ENCODE peak calls at places on chromosomes 16 and 17, in four cellular contexts. One of them, this sample, is unnamed.

GRCh38 chr17:19753661-19754463 is 5.8 kb upstream of the ALDH3A1 start:
- DNase-seq in psoas muscle: peak; percentile 68
- DNase-seq in testis: no peak
- DNase-seq in CD8-positive, alpha-beta memory T cell: no peak
- DNase-seq in this sample: no peak

GRCh38 chr16:28603381-28604185 is 6.3 kb downstream of the SULT1A1 start:
- DNase-seq in psoas muscle: no peak
- DNase-seq in CD8-positive, alpha-beta memory T cell: no peak
- DNase-seq in testis: no peak
- DNase-seq in this sample: peak; percentile 80

GRCh38 chr17:80427366-80428282 is 12.7 kb downstream of the ENDOV start:
- DNase-seq in psoas muscle: no peak
- DNase-seq in CD8-positive, alpha-beta memory T cell: no peak
- DNase-seq in testis: no peak
- DNase-seq in this sample: no peak

GRCh38 chr17:43388198-43389021 is 10.4 kb upstream of the ARL4D start:
- DNase-seq in psoas muscle: peak; percentile 93
- DNase-seq in CD8-positive, alpha-beta memory T cell: peak; percentile 83
- DNase-seq in testis: peak; percentile 95
- DNase-seq in this sample: peak; percentile 91

GRCh38 chr17:19727466-19728113 is 11.2 kb upstream of the SLC47A2 start:
- DNase-seq in psoas muscle: peak; percentile 68
- DNase-seq in testis: peak; percentile 85
- DNase-seq in CD8-positive, alpha-beta memory T cell: no peak
- DNase-seq in this sample: peak; percentile 50

GRCh38 chr17:2086306-2086705 is 31.4 kb downstream of the HIC1 start:
- DNase-seq in testis: no peak
- DNase-seq in psoas muscle: no peak
- DNase-seq in CD8-positive, alpha-beta memory T cell: no peak
- DNase-seq in this sample: no peak

GRCh38 chr16:54934536-54935410 is 4.1 kb downstream of the IRX5 start:
- DNase-seq in testis: no peak
- DNase-seq in CD8-positive, alpha-beta memory T cell: no peak
- DNase-seq in psoas muscle: no peak
- DNase-seq in this sample: no peak

GRCh38 chr16:75494696-75495601 is at the start of gene CHST6:
- DNase-seq in testis: peak; percentile 63
- DNase-seq in CD8-positive, alpha-beta memory T cell: peak; percentile 6
- DNase-seq in psoas muscle: peak; percentile 33
- DNase-seq in this sample: peak; percentile 60

GRCh38 chr17:73782641-73783381 is 138.6 kb upstream of the SDK2 start:
- DNase-seq in psoas muscle: no peak
- DNase-seq in testis: no peak
- DNase-seq in CD8-positive, alpha-beta memory T cell: no peak
- DNase-seq in this sample: no peak

GRCh38 chr17:5581655-5582054 is 2.7 kb downstream of the NLRP1 start:
- DNase-seq in CD8-positive, alpha-beta memory T cell: no peak
- DNase-seq in psoas muscle: no peak
- DNase-seq in testis: no peak
- DNase-seq in this sample: no peak

GRCh38 chr16:31713945-31714898 is 159.4 kb upstream of the ZNF267 start:
- DNase-seq in psoas muscle: no peak
- DNase-seq in CD8-positive, alpha-beta memory T cell: no peak
- DNase-seq in testis: no peak
- DNase-seq in this sample: peak; percentile 41

GRCh38 chr16:6684076-6684673 is 648.5 kb upstream of the RBFOX1 start:
- DNase-seq in psoas muscle: no peak
- DNase-seq in CD8-positive, alpha-beta memory T cell: no peak
- DNase-seq in testis: peak; percentile 25
- DNase-seq in this sample: no peak

GRCh38 chr17:55212880-55213279 is 51.9 kb upstream of the HLF start:
- DNase-seq in CD8-positive, alpha-beta memory T cell: no peak
- DNase-seq in psoas muscle: no peak
- DNase-seq in testis: no peak
- DNase-seq in this sample: no peak

GRCh38 chr17:37519241-37519985 is 29.7 kb downstream of the DUSP14 start:
- DNase-seq in testis: no peak
- DNase-seq in psoas muscle: no peak
- DNase-seq in CD8-positive, alpha-beta memory T cell: no peak
- DNase-seq in this sample: no peak

GRCh38 chr17:15944720-15945492 is at the start of gene ADORA2B:
- DNase-seq in psoas muscle: peak; percentile 66
- DNase-seq in CD8-positive, alpha-beta memory T cell: no peak
- DNase-seq in testis: peak; percentile 54
- DNase-seq in this sample: peak; percentile 68

GRCh38 chr17:44383363-44383762 is 6.1 kb downstream of the ITGA2B start:
- DNase-seq in CD8-positive, alpha-beta memory T cell: no peak
- DNase-seq in testis: no peak
- DNase-seq in psoas muscle: no peak
- DNase-seq in this sample: no peak

GRCh38 chr16:84498859-84499620 is 5.4 kb downstream of the MEAK7 start:
- DNase-seq in testis: no peak
- DNase-seq in psoas muscle: no peak
- DNase-seq in CD8-positive, alpha-beta memory T cell: no peak
- DNase-seq in this sample: no peak

GRCh38 chr16:10547708-10548107 is 32.7 kb downstream of the EMP2 start:
- DNase-seq in testis: no peak
- DNase-seq in psoas muscle: no peak
- DNase-seq in CD8-positive, alpha-beta memory T cell: no peak
- DNase-seq in this sample: no peak

GRCh38 chr16:73949574-73950348 is 346.9 kb upstream of the PSMD7 start:
- DNase-seq in CD8-positive, alpha-beta memory T cell: no peak
- DNase-seq in testis: no peak
- DNase-seq in psoas muscle: no peak
- DNase-seq in this sample: no peak

GRCh38 chr17:16046966-16047365 is 47.3 kb downstream of the TTC19 start:
- DNase-seq in CD8-positive, alpha-beta memory T cell: no peak
- DNase-seq in psoas muscle: no peak
- DNase-seq in testis: no peak
- DNase-seq in this sample: no peak

DNA sequence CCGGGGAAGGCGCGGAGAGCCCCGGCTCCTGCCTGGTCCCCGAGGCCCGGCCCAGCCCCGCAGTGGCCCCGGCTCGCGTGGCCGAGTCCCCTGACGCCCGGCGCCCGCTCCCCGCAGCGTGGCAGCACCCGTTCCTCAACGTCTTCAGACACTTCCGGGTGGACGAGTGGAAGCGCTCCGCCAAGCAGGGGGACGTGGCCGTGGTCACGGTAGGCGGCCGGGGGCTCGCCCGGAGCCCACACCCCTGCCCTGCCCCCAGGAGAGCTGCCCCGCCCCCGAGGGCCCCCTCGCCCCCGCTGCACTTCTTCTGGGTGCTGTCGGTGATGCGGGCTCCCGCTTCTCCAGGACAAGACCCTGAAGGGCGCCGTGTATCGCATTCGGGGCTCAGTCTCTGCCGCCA is 481 bp downstream of the WDR90 start:
- DNase-seq in psoas muscle: no peak
- DNase-seq in CD8-positive, alpha-beta memory T cell: no peak
- DNase-seq in testis: no peak
- DNase-seq in this sample: no peak
- H3K27ac ChIP-seq in psoas muscle: peak overlapping the region; percentile 93
- H3K27ac ChIP-seq in CD8-positive, alpha-beta memory T cell: no peak overlapping the region
- H3K27ac ChIP-seq in testis: no peak overlapping the region
- H3K27ac ChIP-seq in this sample: peak overlapping the region; percentile 74

GRCh38 chr17:79086609-79087427 is 12.2 kb downstream of the ENGASE start:
- DNase-seq in psoas muscle: no peak
- DNase-seq in CD8-positive, alpha-beta memory T cell: no peak
- DNase-seq in testis: no peak
- DNase-seq in this sample: no peak
- H3K36me3 ChIP-seq in psoas muscle: peaks cover 55% of the 10 kb centered on the region
- H3K36me3 ChIP-seq in CD8-positive, alpha-beta memory T cell: no peaks in the 10 kb centered on the region
- H3K36me3 ChIP-seq in testis: no peaks in the 10 kb centered on the region
- H3K36me3 ChIP-seq in this sample: no peaks in the 10 kb centered on the region

GRCh38 chr17:82343560-82343959 is 10.0 kb upstream of the SECTM1 start:
- DNase-seq in testis: no peak
- DNase-seq in psoas muscle: no peak
- DNase-seq in CD8-positive, alpha-beta memory T cell: no peak
- DNase-seq in this sample: no peak
- H3K27ac ChIP-seq in testis: no peak overlapping the region
- H3K27ac ChIP-seq in psoas muscle: no peak overlapping the region
- H3K27ac ChIP-seq in CD8-positive, alpha-beta memory T cell: peak overlapping the region; percentile 1
- H3K27ac ChIP-seq in this sample: no peak overlapping the region

GRCh38 chr17:8487130-8487645 is 51.5 kb downstream of the NDEL1 start:
- DNase-seq in testis: no peak
- DNase-seq in psoas muscle: no peak
- DNase-seq in CD8-positive, alpha-beta memory T cell: no peak
- DNase-seq in this sample: no peak
- H3K36me3 ChIP-seq in testis: no peaks in the 10 kb centered on the region
- H3K36me3 ChIP-seq in psoas muscle: peaks cover 10% of the 10 kb centered on the region
- H3K36me3 ChIP-seq in CD8-positive, alpha-beta memory T cell: peaks cover under 1% of the 10 kb centered on the region
- H3K36me3 ChIP-seq in this sample: no peaks in the 10 kb centered on the region

DNA sequence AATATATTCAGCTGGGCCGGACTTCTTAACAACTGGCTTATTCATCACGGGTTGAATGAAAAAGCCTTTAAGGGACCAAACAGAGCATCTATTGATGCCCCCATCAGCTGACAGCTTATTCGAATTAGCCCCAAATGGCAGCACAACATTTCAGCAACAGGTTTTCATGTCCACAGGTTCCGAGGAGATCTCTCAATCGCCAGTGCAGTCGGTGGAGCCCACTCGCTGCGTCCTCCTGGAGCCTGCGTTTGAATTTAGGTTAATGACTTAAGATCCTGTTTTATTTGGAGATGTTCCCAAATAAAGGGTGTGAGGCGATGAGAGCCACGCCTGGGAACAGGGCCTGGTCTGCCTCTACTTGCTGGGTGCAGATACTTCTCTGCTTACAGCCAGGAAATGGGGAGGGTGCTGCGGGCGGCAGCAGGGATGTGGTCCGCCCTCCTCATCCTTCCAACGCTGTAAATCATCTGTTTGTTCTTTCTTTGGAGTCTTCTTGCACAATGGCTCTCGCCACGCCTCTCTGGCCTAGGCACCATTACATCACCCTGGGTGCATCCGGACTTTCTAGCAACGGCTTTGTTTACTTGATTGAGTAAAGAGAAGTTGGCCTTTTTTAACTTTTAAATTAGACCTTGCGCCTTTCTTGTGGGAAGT is 22.6 kb downstream of the NDE1 start:
- DNase-seq in testis: peak; percentile 89
- DNase-seq in CD8-positive, alpha-beta memory T cell: peak; percentile 38
- DNase-seq in psoas muscle: peak; percentile 91
- DNase-seq in this sample: peak; percentile 24
- H3K27ac ChIP-seq in testis: peak overlapping the region; percentile 69
- H3K27ac ChIP-seq in CD8-positive, alpha-beta memory T cell: peak overlapping the region; percentile 54
- H3K27ac ChIP-seq in psoas muscle: peak overlapping the region; percentile 78
- H3K27ac ChIP-seq in this sample: peak overlapping the region; percentile 49

DNA sequence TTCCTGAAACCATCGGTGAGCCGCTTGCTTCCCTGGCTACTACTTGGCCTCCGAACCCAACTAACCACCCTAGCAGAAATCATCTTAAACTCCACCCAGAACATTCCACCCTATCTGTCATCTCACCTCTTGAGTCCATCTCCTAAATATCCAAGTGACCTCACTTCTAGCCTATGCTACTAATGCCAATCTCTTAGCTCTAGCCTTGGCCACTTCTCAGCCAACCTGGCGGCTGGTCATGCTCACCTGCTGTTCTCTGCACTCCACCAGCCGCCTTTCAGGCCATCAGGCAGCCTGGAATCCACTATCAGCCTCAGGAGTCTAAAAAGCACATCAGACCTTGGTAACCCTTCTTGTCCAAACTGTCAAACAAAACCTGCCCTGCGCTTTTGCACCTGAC is 11.9 kb upstream of the CYTH1 start:
- DNase-seq in CD8-positive, alpha-beta memory T cell: no peak
- DNase-seq in testis: no peak
- DNase-seq in psoas muscle: no peak
- DNase-seq in this sample: no peak
- H3K36me3 ChIP-seq in CD8-positive, alpha-beta memory T cell: peaks cover 46% of the 10 kb centered on the region
- H3K36me3 ChIP-seq in testis: no peaks in the 10 kb centered on the region
- H3K36me3 ChIP-seq in psoas muscle: peaks cover 40% of the 10 kb centered on the region
- H3K36me3 ChIP-seq in this sample: peaks cover 24% of the 10 kb centered on the region

GRCh38 chr16:64841071-64841470 is 280.8 kb downstream of the CDH11 start:
- DNase-seq in testis: no peak
- DNase-seq in psoas muscle: no peak
- DNase-seq in CD8-positive, alpha-beta memory T cell: no peak
- DNase-seq in this sample: no peak
- H3K27ac ChIP-seq in testis: no peak overlapping the region
- H3K27ac ChIP-seq in psoas muscle: no peak overlapping the region
- H3K27ac ChIP-seq in CD8-positive, alpha-beta memory T cell: no peak overlapping the region
- H3K27ac ChIP-seq in this sample: no peak overlapping the region

DNA sequence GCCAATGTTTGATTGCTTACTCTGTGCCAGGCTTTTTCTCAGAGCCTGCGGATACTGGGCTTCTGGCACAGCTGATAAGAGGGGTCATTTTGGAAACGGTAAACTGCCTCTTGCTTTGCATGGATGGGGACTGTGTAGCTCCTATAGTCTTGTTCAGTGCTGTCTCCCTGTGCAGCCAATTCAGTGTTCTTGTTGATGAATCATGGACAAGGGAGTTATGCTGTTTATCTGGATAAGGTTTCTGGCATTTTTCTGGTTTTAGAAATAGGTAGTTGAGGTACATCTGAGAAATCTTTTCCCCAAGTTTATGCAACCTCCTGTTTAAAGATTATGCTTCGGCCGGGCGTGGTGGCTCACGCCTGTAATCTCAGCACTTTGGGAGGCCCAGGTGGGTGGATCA is 16.7 kb upstream of the TANGO6 start:
- DNase-seq in testis: no peak
- DNase-seq in psoas muscle: no peak
- DNase-seq in CD8-positive, alpha-beta memory T cell: no peak
- DNase-seq in this sample: no peak
- H3K36me3 ChIP-seq in testis: no peaks in the 10 kb centered on the region
- H3K36me3 ChIP-seq in psoas muscle: no peaks in the 10 kb centered on the region
- H3K36me3 ChIP-seq in CD8-positive, alpha-beta memory T cell: no peaks in the 10 kb centered on the region
- H3K36me3 ChIP-seq in this sample: peaks cover 79% of the 10 kb centered on the region

GRCh38 chr17:40418428-40418706 is 671 bp upstream of the TOP2A start:
- DNase-seq in testis: no peak
- DNase-seq in psoas muscle: peak; percentile 34
- DNase-seq in CD8-positive, alpha-beta memory T cell: no peak
- DNase-seq in this sample: no peak
- H3K27ac ChIP-seq in testis: no peak overlapping the region
- H3K27ac ChIP-seq in psoas muscle: peak overlapping the region; percentile 14
- H3K27ac ChIP-seq in CD8-positive, alpha-beta memory T cell: peak overlapping the region; percentile 81
- H3K27ac ChIP-seq in this sample: peak overlapping the region; percentile 33

GRCh38 chr17:38762231-38762630 is 9.7 kb downstream of the PSMB3 start:
- DNase-seq in CD8-positive, alpha-beta memory T cell: no peak
- DNase-seq in testis: no peak
- DNase-seq in psoas muscle: no peak
- DNase-seq in this sample: no peak

GRCh38 chr17:38766341-38766740 is 13.8 kb downstream of the PSMB3 start:
- DNase-seq in CD8-positive, alpha-beta memory T cell: no peak
- DNase-seq in testis: no peak
- DNase-seq in psoas muscle: no peak
- DNase-seq in this sample: no peak

DNA sequence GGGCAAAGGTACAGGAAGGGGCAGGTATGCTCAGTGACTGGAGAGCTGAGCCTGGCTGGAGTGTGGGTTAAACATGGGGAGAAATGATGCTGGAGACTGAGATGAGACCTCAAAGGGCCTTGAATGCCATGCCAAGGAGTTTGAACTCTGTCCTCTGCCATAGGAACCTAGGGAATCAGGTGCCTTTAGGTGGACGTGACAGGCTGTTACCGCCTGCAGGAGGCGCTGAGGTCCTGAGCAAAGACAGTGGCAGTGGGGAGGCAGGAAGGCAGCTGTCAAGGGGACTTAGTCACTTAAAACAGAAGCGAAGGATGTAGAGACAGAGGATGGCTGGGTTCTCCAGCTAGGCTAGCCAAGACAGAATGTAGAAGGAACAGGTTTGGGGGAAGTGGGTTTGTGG is 9.1 kb downstream of the PSMB3 start:
- DNase-seq in CD8-positive, alpha-beta memory T cell: no peak
- DNase-seq in psoas muscle: no peak
- DNase-seq in testis: no peak
- DNase-seq in this sample: no peak
- H3K36me3 ChIP-seq in CD8-positive, alpha-beta memory T cell: peaks cover 48% of the 10 kb centered on the region
- H3K36me3 ChIP-seq in psoas muscle: peaks cover 99% of the 10 kb centered on the region
- H3K36me3 ChIP-seq in testis: peaks cover 5% of the 10 kb centered on the region
- H3K36me3 ChIP-seq in this sample: peaks cover 17% of the 10 kb centered on the region